ENCODE peak calls at places on chromosomes 1 and 21, in five cellular contexts. N, R, C, V and Q are unnamed samples.

GRCh38 chr1:153384996-153385580 is 5.8 kb downstream of the S100A8 start:
- ATAC-seq in N (no peak), R (no peak), C (no peak), V (no peak), Q (no peak)

GRCh38 chr1:67551375-67551774 is 121.2 kb upstream of the SERBP1 start:
- ATAC-seq in N (no peak), R (no peak), C (no peak), V (peak; percentile 15), Q (no peak)

GRCh38 chr1:180610556-180611015 is 21.2 kb upstream of the XPR1 start:
- ATAC-seq in N (no peak), R (no peak), C (no peak), V (no peak), Q (no peak)

GRCh38 chr21:33302796-33303195 is 22.0 kb upstream of the IFNAR1 start:
- ATAC-seq in N (no peak), R (no peak), C (no peak), V (no peak), Q (no peak)

GRCh38 chr1:6235302-6235680 is 473 bp downstream of the ICMT start:
- ATAC-seq in N (peak; percentile 28), R (peak; percentile 15), C (peak; percentile 16), V (peak; percentile 1), Q (peak; percentile 0)

GRCh38 chr1:11807087-11807486 is 1.1 kb downstream of the CLCN6 start:
- ATAC-seq in N (no peak), R (no peak), C (no peak), V (no peak), Q (no peak)

GRCh38 chr1:24963099-24963872 is 33.2 kb upstream of the RUNX3 start:
- ATAC-seq in N (no peak), R (no peak), C (no peak), V (no peak), Q (no peak)

GRCh38 chr1:81313289-81313688 is 487.4 kb upstream of the ADGRL2 start:
- ATAC-seq in N (no peak), R (no peak), C (no peak), V (no peak), Q (no peak)

GRCh38 chr1:100415217-100415778 is 63.0 kb downstream of the CDC14A start:
- ATAC-seq in N (no peak), R (peak; percentile 67), C (no peak), V (no peak), Q (no peak)

GRCh38 chr21:32328595-32328994 is 29.9 kb downstream of the MRAP start:
- ATAC-seq in N (no peak), R (no peak), C (peak; percentile 7), V (no peak), Q (peak; percentile 51)

GRCh38 chr1:109850194-109850593 is 60.5 kb upstream of the CSF1 start:
- ATAC-seq in N (no peak), R (no peak), C (no peak), V (peak; percentile 54), Q (no peak)

GRCh38 chr1:115833806-115834205 is 7.1 kb downstream of the NHLH2 start:
- ATAC-seq in N (no peak), R (no peak), C (no peak), V (no peak), Q (no peak)

GRCh38 chr1:81023187-81023724 is 777.5 kb upstream of the ADGRL2 start:
- ATAC-seq in N (no peak), R (no peak), C (no peak), V (no peak), Q (no peak)

GRCh38 chr1:81650741-81651140 is 150.0 kb upstream of the ADGRL2 start:
- ATAC-seq in N (no peak), R (no peak), C (no peak), V (no peak), Q (no peak)

GRCh38 chr1:38848069-38848468 is 11.5 kb downstream of the RRAGC start:
- ATAC-seq in N (no peak), R (no peak), C (no peak), V (peak; percentile 23), Q (no peak)

GRCh38 chr1:33319949-33320618 is 814 bp downstream of the A3GALT2 start:
- ATAC-seq in N (no peak), R (no peak), C (peak; percentile 10), V (peak; percentile 27), Q (no peak)

GRCh38 chr1:53725238-53725689 is 13.7 kb downstream of the GLIS1 start:
- ATAC-seq in N (no peak), R (peak; percentile 85), C (no peak), V (no peak), Q (no peak)

GRCh38 chr1:43383449-43383848 is 6.2 kb downstream of the MED8 start:
- ATAC-seq in N (no peak), R (no peak), C (no peak), V (no peak), Q (no peak)

GRCh38 chr1:16015491-16015890 is 2.4 kb downstream of the HSPB7 start:
- ATAC-seq in N (no peak), R (no peak), C (no peak), V (no peak), Q (no peak)

GRCh38 chr1:205782627-205783470 is 7.6 kb upstream of the RAB29 start:
- ATAC-seq in N (peak; percentile 36), R (no peak), C (no peak), V (no peak), Q (no peak)

GRCh38 chr1:9602794-9603167 is 14.1 kb downstream of the TMEM201 start:
- ATAC-seq in N (no peak), R (no peak), C (no peak), V (no peak), Q (no peak)

GRCh38 chr1:244435562-244436205 is 16.0 kb downstream of the ADSS2 start:
- ATAC-seq in N (no peak), R (peak; percentile 97), C (no peak), V (no peak), Q (no peak)